ENCODE peak calls at places on chromosomes 13 and 19, in five cellular contexts. J is mesenchymal stem cell, O is GM23248, M is IMR-90, G is neural progenitor cell. Y is an unnamed sample.

GRCh38 chr13:25977216-25977615 is 74.6 kb downstream of the SHISA2 start:
- DNase-seq in M (no peak), J (no peak), G (peak; percentile 82), O (no peak), Y (peak; percentile 21)

GRCh38 chr13:20241593-20241992 is 9.5 kb upstream of the GJB6 start:
- DNase-seq in M (no peak), O (no peak), G (no peak), J (no peak), Y (no peak)

GRCh38 chr19:5031231-5032100 is 62.6 kb downstream of the KDM4B start:
- DNase-seq in G (peak; percentile 92), J (peak; percentile 78), O (peak; percentile 83), M (peak; percentile 65), Y (peak; percentile 56)

GRCh38 chr19:13099073-13099999 is 3.3 kb downstream of the LYL1 start:
- DNase-seq in M (no peak), O (no peak), J (no peak), G (peak; percentile 65), Y (no peak)

GRCh38 chr13:44622259-44622658 is 46.1 kb upstream of the TSC22D1 start:
- DNase-seq in M (no peak), J (no peak), O (peak; percentile 30), G (no peak), Y (no peak)

GRCh38 chr13:27573265-27573664 is 47.1 kb downstream of the LNX2 start:
- DNase-seq in J (peak; percentile 79), O (peak; percentile 9), G (no peak), M (peak; percentile 75), Y (peak; percentile 47)

GRCh38 chr19:50327461-50328256 is 1.5 kb downstream of the KCNC3 start:
- DNase-seq in J (no peak), M (no peak), G (no peak), O (no peak), Y (no peak)

GRCh38 chr19:8682472-8682871 is 16.1 kb downstream of the ACTL9 start:
- DNase-seq in G (no peak), J (no peak), O (no peak), M (no peak), Y (no peak)

GRCh38 chr19:870963-871401 is 11.5 kb downstream of the CFD start:
- DNase-seq in J (no peak), O (no peak), G (no peak), M (peak; percentile 32), Y (peak; percentile 78)

GRCh38 chr13:105441406-105441805 is 1094.1 kb downstream of the EFNB2 start:
- DNase-seq in O (no peak), G (no peak), M (no peak), J (peak; percentile 16), Y (no peak)

GRCh38 chr19:46426506-46427162 is 2.1 kb downstream of the PNMA8C start:
- DNase-seq in J (peak; percentile 83), M (peak; percentile 68), G (peak; percentile 97), O (peak; percentile 89), Y (peak; percentile 84)

GRCh38 chr19:20179946-20180345 is 12.9 kb downstream of the ZNF486 start:
- DNase-seq in O (peak; percentile 21), G (no peak), M (no peak), J (no peak), Y (no peak)

GRCh38 chr19:39407394-39407643 is 672 bp downstream of the ZFP36 start:
- DNase-seq in G (no peak), J (no peak), M (no peak), O (no peak), Y (no peak)
- H2AFZ ChIP-seq in G (no peak overlapping the region), J (no peak overlapping the region), M (peak overlapping the region; percentile 84), O (no peak overlapping the region), Y (no peak overlapping the region)

GRCh38 chr13:23497186-23497585 is 63.7 kb upstream of the SACS start:
- DNase-seq in O (no peak), M (no peak), G (no peak), J (no peak), Y (no peak)
- H2AFZ ChIP-seq in O (no peak overlapping the region), M (no peak overlapping the region), G (no peak overlapping the region), J (no peak overlapping the region), Y (no peak overlapping the region)

GRCh38 chr13:86810385-86810784 is 860.8 kb upstream of the SLITRK5 start:
- DNase-seq in M (no peak), O (no peak), G (no peak), J (no peak), Y (no peak)
- H2AFZ ChIP-seq in M (no peak overlapping the region), O (no peak overlapping the region), G (peak overlapping the region; percentile 78), J (no peak overlapping the region), Y (no peak overlapping the region)

GRCh38 chr13:87779451-87779850 is 108.3 kb downstream of the SLITRK5 start:
- DNase-seq in J (peak; percentile 2), M (no peak), G (no peak), O (no peak), Y (peak; percentile 25)

GRCh38 chr13:87778128-87778527 is 107.0 kb downstream of the SLITRK5 start:
- DNase-seq in O (no peak), J (no peak), M (no peak), G (no peak), Y (no peak)

DNA sequence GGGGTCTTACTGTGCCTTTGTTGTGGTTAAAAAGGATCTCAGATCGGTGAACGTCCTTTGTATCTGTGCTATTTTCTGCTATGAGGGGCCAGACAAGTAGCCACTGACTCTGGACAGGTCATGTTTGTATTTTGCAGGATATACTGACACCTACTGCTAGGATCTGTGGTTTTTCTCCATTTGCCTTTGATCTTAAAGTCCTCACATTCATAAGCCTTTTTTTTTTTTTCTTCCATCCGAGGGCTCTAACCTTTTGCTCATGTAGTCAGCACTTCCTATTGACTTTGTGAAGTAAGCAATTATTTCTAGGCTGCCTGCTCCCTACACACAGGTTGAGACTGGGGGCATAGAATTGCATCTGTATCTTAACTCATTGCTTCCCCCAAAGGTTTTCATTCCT is 106.2 kb downstream of the SLITRK5 start:
- DNase-seq in O (no peak), G (peak; percentile 25), M (no peak), J (peak; percentile 6), Y (peak; percentile 31)
- H2AFZ ChIP-seq in O (no peak overlapping the region), G (no peak overlapping the region), M (no peak overlapping the region), J (no peak overlapping the region), Y (no peak overlapping the region)

GRCh38 chr13:93309886-93310520 is 83.4 kb downstream of the GPC6 start:
- DNase-seq in M (peak; percentile 51), G (peak; percentile 29), J (peak; percentile 96), O (peak; percentile 87), Y (peak; percentile 83)

GRCh38 chr13:93307166-93307565 is 80.6 kb downstream of the GPC6 start:
- DNase-seq in J (no peak), M (peak; percentile 48), G (no peak), O (peak; percentile 43), Y (peak; percentile 53)

GRCh38 chr13:93304868-93305613 is 78.4 kb downstream of the GPC6 start:
- DNase-seq in G (no peak), M (no peak), J (no peak), O (no peak), Y (no peak)

GRCh38 chr13:93305886-93306285 is 79.3 kb downstream of the GPC6 start:
- DNase-seq in J (no peak), M (peak; percentile 48), O (peak; percentile 30), G (no peak), Y (peak; percentile 52)

GRCh38 chr13:93307651-93308050 is 81.0 kb downstream of the GPC6 start:
- DNase-seq in J (no peak), M (peak; percentile 18), G (no peak), O (peak; percentile 20), Y (peak; percentile 30)
- H2AFZ ChIP-seq in J (no peak overlapping the region), M (no peak overlapping the region), G (no peak overlapping the region), O (no peak overlapping the region), Y (no peak overlapping the region)

GRCh38 chr19:55675661-55676354 is 782 bp downstream of the EPN1 start:
- DNase-seq in M (no peak), O (peak; percentile 54), J (peak; percentile 33), G (no peak), Y (no peak)
- H2AFZ ChIP-seq in M (peak overlapping the region; percentile 94), O (peak overlapping the region; percentile 65), J (no peak overlapping the region), G (peak overlapping the region; percentile 23), Y (peak overlapping the region; percentile 24)